ENCODE peak calls at places on chromosomes 2 and 18, in six cellular contexts. E is dermis blood vessel endothelial cell; I is activated T-cell treated with anti-CD3 and anti-CD28 coated beads, Interleukin-2, amount 50 U/mL, for 72 hours; K is HCT116; F is HFF-Myc; M is psoas muscle. P is an unnamed sample.

GRCh38 chr2:118339386-118339785 is 251.1 kb downstream of the INSIG2 start:
- DNase-seq in M (no peak), I (no peak), K (no peak), F (no peak), E (no peak), P (no peak)

GRCh38 chr2:207505728-207506127 is 24.0 kb upstream of the CREB1 start:
- DNase-seq in M (no peak), K (no peak), E (peak), F (peak), I (peak), P (peak)

GRCh38 chr2:122019729-122020128 is 264.3 kb downstream of the TSN start:
- DNase-seq in K (no peak), E (no peak), M (no peak), I (no peak), F (no peak), P (no peak)

GRCh38 chr2:124996406-124996805 is 971.3 kb downstream of the CNTNAP5 start:
- DNase-seq in F (no peak), K (no peak), E (no peak), I (no peak), M (no peak), P (no peak)

GRCh38 chr18:52546686-52547346 is 206.8 kb downstream of the DCC start:
- DNase-seq in K (no peak), M (no peak), F (no peak), I (no peak), E (no peak), P (no peak)

GRCh38 chr2:191954446-191954845 is 107.6 kb upstream of the CAVIN2 start:
- DNase-seq in I (no peak), F (no peak), M (no peak), E (no peak), K (no peak), P (peak)

GRCh38 chr2:241609859-241610793 is 26.8 kb downstream of the THAP4 start:
- DNase-seq in K (no peak), M (peak), I (peak), F (peak), E (peak), P (peak)

GRCh38 chr2:18047896-18048657 is 169.6 kb downstream of the KCNS3 start:
- DNase-seq in K (peak), M (peak), E (no peak), F (peak), I (no peak), P (peak)

GRCh38 chr2:207437136-207437856 is 92.5 kb upstream of the CREB1 start:
- DNase-seq in F (no peak), M (no peak), K (no peak), E (no peak), I (no peak), P (no peak)

GRCh38 chr2:128500136-128500800 is 181.6 kb upstream of the HS6ST1 start:
- DNase-seq in I (no peak), F (no peak), K (no peak), M (no peak), E (no peak), P (no peak)

GRCh38 chr2:6626406-6627012 is 239.2 kb downstream of the CMPK2 start:
- DNase-seq in F (no peak), K (no peak), I (no peak), E (no peak), M (no peak), P (peak)

P was measured in iris pigment epithelial cell.